ENCODE peak calls at places on chromosomes 7 and 10, in six cellular contexts. E is brain microvascular endothelial cell, Z is BJ, F is upper lobe of right lung, C is mammary epithelial cell, X is PC-9. H is an unnamed sample.

GRCh38 chr7:36653671-36654355 is 70.5 kb downstream of the AOAH start:
- DNase-seq in E (no peak), Z (no peak), F (no peak), C (no peak), X (no peak), H (no peak)

GRCh38 chr7:130379551-130380120 is 658 bp upstream of the CPA1 start:
- DNase-seq in E (no peak), Z (no peak), F (no peak), C (no peak), X (no peak), H (no peak)

GRCh38 chr10:287814-288213 is 152.6 kb downstream of the ZMYND11 start:
- DNase-seq in E (no peak), Z (no peak), F (no peak), C (no peak), X (no peak), H (no peak)

GRCh38 chr10:16521311-16522016 is at the start of gene C1QL3:
- DNase-seq in E (no peak), Z (no peak), F (no peak), C (peak), X (no peak), H (no peak)

GRCh38 chr7:98054585-98054984 is 52.1 kb upstream of the LMTK2 start:
- DNase-seq in E (no peak), Z (no peak), F (no peak), C (peak), X (peak), H (no peak)

GRCh38 chr10:15229268-15229667 is 60.8 kb upstream of the NMT2 start:
- DNase-seq in E (no peak), Z (no peak), F (no peak), C (no peak), X (no peak), H (no peak)

GRCh38 chr10:50624866-50625491 is 1.2 kb upstream of the SGMS1 start:
- DNase-seq in E (peak), Z (no peak), F (no peak), C (peak), X (peak), H (no peak)

GRCh38 chr10:96570512-96570911 is 16.3 kb downstream of the TM9SF3 start:
- DNase-seq in E (no peak), Z (peak), F (no peak), C (no peak), X (no peak), H (no peak)

GRCh38 chr10:45581497-45582385 is 90.8 kb downstream of the ZFAND4 start:
- DNase-seq in E (no peak), Z (no peak), F (no peak), C (no peak), X (no peak), H (no peak)

GRCh38 chr7:40983106-40983505 is 719.8 kb downstream of the INHBA start:
- DNase-seq in E (no peak), Z (no peak), F (no peak), C (no peak), X (no peak), H (no peak)

GRCh38 chr7:139813689-139814088 is 15.4 kb upstream of the TBXAS1 start:
- DNase-seq in E (no peak), Z (no peak), F (no peak), C (no peak), X (no peak), H (no peak)

GRCh38 chr10:122013311-122013780 is 24.4 kb downstream of the TACC2 start:
- DNase-seq in E (no peak), Z (no peak), F (no peak), C (no peak), X (no peak), H (no peak)

GRCh38 chr7:70728873-70729552 is 402.9 kb upstream of the GALNT17 start:
- DNase-seq in E (no peak), Z (no peak), F (no peak), C (no peak), X (no peak), H (no peak)

GRCh38 chr7:6615853-6616555 is 594 bp downstream of the ZNF853 start:
- DNase-seq in E (no peak), Z (no peak), F (no peak), C (no peak), X (peak), H (no peak)

GRCh38 chr10:44411251-44411650 is 26.4 kb upstream of the CXCL12 start:
- DNase-seq in E (no peak), Z (no peak), F (peak), C (no peak), X (no peak), H (no peak)

GRCh38 chr7:74032191-74032490 is 4.2 kb downstream of the ELN start:
- DNase-seq in E (no peak), Z (peak), F (no peak), C (peak), X (no peak), H (peak)

GRCh38 chr10:98088186-98088971 is 46.1 kb upstream of the R3HCC1L start:
- DNase-seq in E (no peak), Z (no peak), F (no peak), C (no peak), X (no peak), H (peak)

GRCh38 chr7:1136841-1137516 is 23.0 kb downstream of the ZFAND2A start:
- DNase-seq in E (no peak), Z (no peak), F (peak), C (peak), X (no peak), H (no peak)

GRCh38 chr10:43683451-43684197 is 34.9 kb upstream of the ZNF32 start:
- DNase-seq in E (peak), Z (no peak), F (no peak), C (no peak), X (peak), H (no peak)

GRCh38 chr7:144830024-144830785 is 5.6 kb downstream of the TPK1 start:
- DNase-seq in E (no peak), Z (no peak), F (no peak), C (no peak), X (no peak), H (no peak)

GRCh38 chr10:13074562-13075451 is 25.2 kb upstream of the OPTN start:
- DNase-seq in E (peak), Z (no peak), F (peak), C (peak), X (peak), H (peak)

GRCh38 chr10:102814456-102814871 is 22.7 kb downstream of the CYP17A1 start:
- DNase-seq in E (peak), Z (no peak), F (no peak), C (no peak), X (peak), H (no peak)

GRCh38 chr7:1623810-1624209 is 46.3 kb upstream of the ELFN1 start:
- DNase-seq in E (no peak), Z (no peak), F (no peak), C (no peak), X (no peak), H (no peak)

GRCh38 chr7:156049366-156049765 is 237.1 kb upstream of the SHH start:
- DNase-seq in E (no peak), Z (no peak), F (peak), C (no peak), X (no peak), H (no peak)

GRCh38 chr7:1242129-1242572 is 9.5 kb downstream of the UNCX start:
- DNase-seq in E (no peak), Z (no peak), F (no peak), C (no peak), X (no peak), H (no peak)

GRCh38 chr10:132359305-132360040 is 27.5 kb downstream of the LRRC27 start:
- DNase-seq in E (no peak), Z (no peak), F (peak), C (no peak), X (no peak), H (no peak)
- TF ChIP-seq CTCF in E (no peak), Z (peak), F (peak), C (no peak), X (peak), H (peak)

DNA sequence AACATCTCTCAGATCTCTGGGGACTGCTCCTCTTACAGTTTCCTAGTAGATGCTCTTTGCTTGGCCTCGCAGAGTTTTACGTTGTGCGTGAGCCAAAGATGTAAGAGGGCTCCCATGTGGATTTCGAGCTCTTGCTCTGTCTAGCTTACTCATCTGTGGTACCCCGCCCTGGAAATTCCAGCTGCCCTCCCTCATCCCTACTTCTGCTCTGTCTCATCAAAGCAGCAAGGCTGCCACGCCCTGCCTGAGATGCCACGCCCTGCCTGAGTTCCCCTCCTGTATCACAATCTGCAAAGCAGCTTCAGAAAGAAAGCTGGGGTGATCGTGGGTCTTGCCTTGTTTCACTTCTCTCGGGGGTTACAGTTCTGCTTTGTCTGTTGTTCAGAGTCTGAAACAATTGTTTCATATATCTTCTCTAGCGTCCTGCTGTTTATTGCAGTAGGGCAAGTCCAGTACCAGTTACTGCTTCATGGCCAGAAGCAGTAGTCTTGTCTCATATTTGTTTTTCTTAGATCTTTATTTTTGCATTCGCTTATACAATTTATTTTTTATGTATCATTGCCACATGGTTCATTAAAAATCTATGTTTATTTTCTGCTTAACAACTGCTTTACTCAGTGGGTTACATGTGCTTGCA is 36.1 kb upstream of the CCNY start:
- DNase-seq in E (peak), Z (peak), F (no peak), C (peak), X (peak), H (peak)
- H3K4me3 ChIP-seq in E (no peak), Z (no peak), F (no peak), C (no peak), X (no peak), H (no peak)

DNA sequence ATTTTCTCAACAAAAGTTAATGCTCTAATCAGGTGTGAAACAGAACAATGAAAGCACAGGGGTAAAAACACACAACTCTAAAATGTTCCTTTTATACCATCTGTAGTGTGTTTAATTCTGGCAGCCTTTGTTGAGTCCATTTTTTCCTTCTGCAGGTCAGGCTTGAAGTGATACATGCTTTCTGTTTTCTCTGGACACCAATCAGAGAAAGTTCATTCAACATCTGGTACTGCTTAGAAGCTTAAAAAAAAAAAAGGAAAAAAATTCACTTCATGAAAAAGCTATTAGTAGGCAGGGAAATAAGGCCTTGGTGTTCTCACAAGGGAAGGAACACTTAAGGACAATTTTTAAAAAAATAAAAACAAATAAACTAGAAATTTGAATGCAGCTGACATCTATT is 231.3 kb upstream of the RHOBTB1 start:
- DNase-seq in E (no peak), Z (peak), F (no peak), C (no peak), X (no peak), H (peak)
- TF ChIP-seq CTCF in E (no peak), Z (no peak), F (no peak), C (no peak), X (no peak), H (no peak)

DNA sequence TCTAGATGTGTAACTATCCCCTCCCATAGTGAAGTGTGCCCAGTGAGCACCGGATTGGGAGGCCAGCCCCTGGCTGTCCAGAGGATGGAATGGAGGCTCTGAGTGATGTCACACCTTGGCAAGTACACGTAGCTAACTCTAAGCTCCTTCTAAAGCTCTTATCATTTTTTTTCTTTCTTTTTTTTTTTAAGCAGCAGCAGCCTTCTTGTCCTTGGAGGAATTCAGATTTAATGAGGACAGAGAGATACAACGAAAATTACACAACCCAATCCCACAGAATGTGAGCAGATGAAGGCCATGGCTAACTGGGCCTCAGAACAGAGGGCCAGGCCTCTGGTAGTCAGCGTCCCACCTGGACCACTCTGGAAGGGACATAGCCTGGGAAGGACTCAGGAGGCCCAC is 11.3 kb downstream of the TNS3 start:
- DNase-seq in E (no peak), Z (peak), F (no peak), C (no peak), X (no peak), H (no peak)
- H3K4me3 ChIP-seq in E (no peak), Z (no peak), F (peak), C (no peak), X (no peak), H (no peak)

DNA sequence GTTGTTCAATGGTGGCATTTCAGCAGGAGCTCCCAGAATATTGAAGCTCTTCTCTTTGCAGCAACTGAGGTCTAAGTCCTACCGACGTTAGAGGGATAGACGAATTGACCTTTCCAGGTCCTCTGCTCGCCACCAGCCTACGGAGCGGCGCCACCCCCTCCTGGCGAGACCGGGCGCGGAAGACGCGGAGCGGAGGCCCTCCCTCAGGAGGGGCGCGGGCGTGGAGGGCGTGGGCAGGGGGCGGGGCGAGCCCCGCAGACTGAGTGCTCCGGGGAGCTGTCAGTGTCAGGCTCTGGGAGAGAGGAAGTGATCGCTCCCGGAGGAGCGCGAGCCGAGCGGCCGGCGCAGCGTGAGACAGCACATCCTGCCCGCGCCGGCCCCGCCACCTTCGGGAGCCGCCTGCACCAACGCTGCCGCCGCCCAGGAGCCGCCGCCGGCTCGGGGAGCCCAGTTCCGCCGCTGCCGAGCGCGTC is at the start of gene DYNC1I1:
- DNase-seq in E (peak), Z (no peak), F (peak), C (peak), X (peak), H (no peak)
- TF ChIP-seq CTCF in E (no peak), Z (no peak), F (no peak), C (no peak), X (no peak), H (no peak)

GRCh38 chr10:69043931-69044531 is 43.9 kb upstream of the SRGN start:
- DNase-seq in E (no peak), Z (no peak), F (no peak), C (no peak), X (no peak), H (no peak)

GRCh38 chr10:69045441-69046300 is 42.2 kb upstream of the SRGN start:
- DNase-seq in E (peak), Z (no peak), F (no peak), C (peak), X (peak), H (peak)

GRCh38 chr10:69048103-69048502 is 39.8 kb upstream of the SRGN start:
- DNase-seq in E (peak), Z (no peak), F (peak), C (no peak), X (no peak), H (no peak)

GRCh38 chr10:69049564-69049955 is 38.3 kb upstream of the SRGN start:
- DNase-seq in E (no peak), Z (no peak), F (no peak), C (no peak), X (no peak), H (no peak)

GRCh38 chr10:69047111-69047837 is 40.6 kb upstream of the SRGN start:
- DNase-seq in E (no peak), Z (no peak), F (no peak), C (no peak), X (no peak), H (no peak)
- H3K4me3 ChIP-seq in E (no peak), Z (no peak), F (no peak), C (no peak), X (no peak), H (no peak)

DNA sequence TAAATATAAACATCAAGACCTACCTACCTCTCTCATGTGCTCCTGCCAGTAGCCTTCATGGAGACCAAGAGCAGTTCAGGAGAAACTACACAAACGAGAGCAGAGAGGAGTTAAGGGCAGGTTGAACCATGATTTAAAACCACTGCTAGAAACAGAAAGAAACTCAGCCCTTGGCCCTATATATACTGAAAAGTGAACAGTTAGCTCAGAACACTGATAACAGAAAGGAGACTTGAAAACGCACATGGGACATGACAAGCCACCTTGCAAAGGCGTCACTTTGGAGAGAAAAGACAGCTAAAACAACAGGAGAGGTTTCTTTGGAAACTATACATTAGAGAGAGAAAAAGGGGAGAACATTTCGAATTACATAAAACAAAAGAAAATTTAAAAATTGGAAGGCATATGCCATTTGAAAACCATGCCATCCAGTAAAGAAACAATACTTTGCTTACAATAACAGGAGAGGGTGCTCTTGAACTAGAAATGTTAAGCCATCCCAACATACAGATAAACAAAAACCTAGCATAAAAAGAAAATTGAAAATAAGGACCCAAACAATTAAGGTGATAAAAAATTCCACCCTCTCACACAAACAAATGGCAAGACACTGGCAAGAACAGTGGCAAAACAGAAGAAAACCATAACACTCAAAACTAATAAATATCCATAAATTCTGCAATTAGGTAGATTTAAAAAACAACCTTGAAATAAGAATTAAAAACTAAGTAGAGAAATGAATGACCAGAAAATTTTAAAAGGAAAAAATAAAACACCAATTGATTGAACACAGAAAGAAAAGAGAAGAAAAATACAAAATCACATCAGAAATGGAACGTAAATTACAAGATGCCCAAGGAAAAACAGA is 232.7 kb downstream of the IMMP2L start:
- DNase-seq in E (no peak), Z (no peak), F (no peak), C (no peak), X (no peak), H (peak)
- TF ChIP-seq CTCF in E (no peak), Z (no peak), F (no peak), C (peak), X (peak), H (no peak)

GRCh38 chr7:7769712-7770111 is 51.3 kb upstream of the RPA3 start:
- DNase-seq in E (no peak), Z (no peak), F (no peak), C (no peak), X (no peak), H (no peak)

GRCh38 chr7:7770228-7770627 is 51.8 kb upstream of the RPA3 start:
- DNase-seq in E (no peak), Z (no peak), F (no peak), C (peak), X (no peak), H (no peak)

GRCh38 chr7:7771452-7771851 is 53.0 kb upstream of the RPA3 start:
- DNase-seq in E (no peak), Z (no peak), F (no peak), C (no peak), X (no peak), H (no peak)

GRCh38 chr7:7773334-7774308 is 55.2 kb upstream of the RPA3 start:
- DNase-seq in E (no peak), Z (no peak), F (no peak), C (no peak), X (no peak), H (no peak)

DNA sequence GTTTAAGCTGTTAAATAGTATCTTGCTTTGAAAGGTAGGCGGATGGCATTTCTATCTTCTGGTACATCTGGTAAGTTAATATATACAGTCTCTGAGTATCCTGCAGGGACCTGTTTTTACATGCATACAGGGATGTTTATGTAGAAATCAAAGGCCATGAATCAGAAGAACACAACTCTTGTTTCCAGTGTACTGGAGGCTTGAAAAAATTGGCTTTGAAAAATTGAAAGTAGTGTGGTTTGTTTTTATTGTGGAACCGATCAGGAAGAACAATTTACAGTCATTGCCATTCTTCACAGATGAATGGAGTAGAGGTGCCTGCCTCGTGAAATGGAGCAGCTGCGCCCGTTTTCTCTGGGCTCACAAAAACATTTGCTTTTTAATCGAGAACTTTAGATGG is 54.0 kb upstream of the RPA3 start:
- DNase-seq in E (no peak), Z (no peak), F (no peak), C (peak), X (no peak), H (no peak)
- H3K4me3 ChIP-seq in E (peak), Z (no peak), F (no peak), C (peak), X (no peak), H (no peak)